ENCODE peak calls at places on chromosomes 16 and 17, in ten cellular contexts. W, E, B, P, V, L, C, F, S and Q are unnamed samples.
A peak's percentile ranks its signal among the peaks of the same experiment; 100 is the strongest.

GRCh38 chr17:5097101-5097834 is 14.4 kb downstream of the ZNF232 start:
- DNase-seq in W (no peak), E (no peak), B (no peak), P (no peak), V (no peak), L (no peak), C (no peak), F (peak; percentile 94), S (no peak), Q (peak; percentile 67)

GRCh38 chr17:78883533-78884131 is 19.4 kb downstream of the CEP295NL start:
- DNase-seq in W (peak; percentile 93), E (peak; percentile 98), B (peak; percentile 78), P (no peak), V (peak; percentile 98), L (no peak), C (no peak), F (peak; percentile 59), S (no peak), Q (peak; percentile 78)

GRCh38 chr17:21004016-21004930 is 38.5 kb downstream of the USP22 start:
- DNase-seq in W (no peak), E (no peak), B (no peak), P (no peak), V (no peak), L (no peak), C (no peak), F (no peak), S (no peak), Q (no peak)

GRCh38 chr17:7191571-7192270 is 12.6 kb upstream of the ASGR1 start:
- DNase-seq in W (no peak), E (no peak), B (peak; percentile 35), P (peak; percentile 22), V (no peak), L (peak; percentile 22), C (no peak), F (peak; percentile 90), S (no peak), Q (no peak)

GRCh38 chr16:53821957-53822625 is 118.1 kb downstream of the FTO start:
- DNase-seq in W (peak; percentile 44), E (peak; percentile 82), B (peak; percentile 68), P (no peak), V (peak; percentile 80), L (no peak), C (no peak), F (no peak), S (no peak), Q (no peak)

GRCh38 chr16:85158702-85159225 is 46.5 kb upstream of the CIBAR2 start:
- DNase-seq in W (no peak), E (no peak), B (no peak), P (no peak), V (no peak), L (no peak), C (no peak), F (no peak), S (no peak), Q (no peak)

GRCh38 chr16:886084-886543 is 84.7 kb downstream of the LMF1 start:
- DNase-seq in W (no peak), E (no peak), B (no peak), P (no peak), V (no peak), L (no peak), C (no peak), F (no peak), S (no peak), Q (no peak)

GRCh38 chr17:63534816-63535455 is 11.8 kb downstream of the KCNH6 start:
- DNase-seq in W (no peak), E (no peak), B (no peak), P (no peak), V (no peak), L (no peak), C (no peak), F (no peak), S (no peak), Q (no peak)